ENCODE peak calls at places on chromosomes 12 and 14, in seven cellular contexts. O is neuronal stem cell, F is small intestine, P is A549, R is HCT116, J is SK-N-SH, Z is uterus. H is an unnamed sample. For H3K4me1 and H3K9me3, the result is how much of the 10 kb centered on the place peaks cover.

GRCh38 chr12:112677050-112677765 is 114.3 kb upstream of the RPH3A start:
- DNase-seq in R (no peak), J (no peak), O (no peak), Z (no peak), P (no peak), F (no peak), H (no peak)

GRCh38 chr12:102388469-102388868 is 91.9 kb downstream of the IGF1 start:
- DNase-seq in R (no peak), P (no peak), J (no peak), Z (no peak), F (no peak), O (no peak), H (no peak)

GRCh38 chr14:104109121-104109541 is 23.6 kb downstream of the ASPG start:
- DNase-seq in R (no peak), Z (peak), O (no peak), F (no peak), P (no peak), J (peak), H (no peak)

GRCh38 chr14:51248041-51248987 is 8.3 kb downstream of the TMX1 start:
- DNase-seq in P (no peak), R (no peak), F (peak), O (no peak), Z (no peak), J (no peak), H (no peak)

GRCh38 chr14:54667764-54668163 is 100.8 kb downstream of the SAMD4A start:
- DNase-seq in F (no peak), P (no peak), J (no peak), O (no peak), Z (no peak), R (no peak), H (peak)

GRCh38 chr12:109513977-109514376 is 36.5 kb downstream of the UBE3B start:
- DNase-seq in R (no peak), Z (no peak), J (no peak), O (no peak), P (no peak), F (no peak), H (no peak)

GRCh38 chr12:6550294-6551062 is 5.4 kb downstream of the IFFO1 start:
- DNase-seq in R (no peak), O (no peak), F (no peak), Z (no peak), J (no peak), P (no peak), H (no peak)

GRCh38 chr14:23566782-23567185 is 807 bp downstream of the AP1G2 start:
- DNase-seq in O (no peak), Z (no peak), R (no peak), F (no peak), J (peak), P (peak), H (no peak)

GRCh38 chr12:19945559-19946485 is 422.5 kb upstream of the PDE3A start:
- DNase-seq in O (no peak), F (no peak), R (no peak), P (peak), Z (no peak), J (peak), H (peak)

GRCh38 chr14:68563256-68564131 is 229.4 kb downstream of the ZFP36L1 start:
- DNase-seq in Z (peak), O (no peak), R (no peak), F (no peak), J (no peak), P (no peak), H (peak)

GRCh38 chr14:102138535-102138934 is 1.2 kb upstream of the WDR20 start:
- DNase-seq in R (no peak), Z (no peak), J (no peak), F (no peak), P (no peak), O (no peak), H (no peak)

GRCh38 chr12:53781218-53781801 is 29.5 kb upstream of the CISTR start:
- DNase-seq in J (no peak), R (no peak), F (no peak), P (no peak), O (no peak), Z (no peak), H (no peak)

GRCh38 chr14:52318829-52319604 is 4.9 kb downstream of the PTGER2 start:
- DNase-seq in O (no peak), F (no peak), Z (no peak), R (no peak), J (peak), P (no peak), H (no peak)

GRCh38 chr12:69231479-69231878 is 7.9 kb upstream of the CPSF6 start:
- DNase-seq in O (no peak), R (no peak), Z (no peak), P (no peak), J (no peak), F (no peak), H (no peak)

GRCh38 chr12:30026621-30027234 is 243.0 kb upstream of the TMTC1 start:
- DNase-seq in Z (no peak), P (no peak), O (no peak), R (no peak), J (no peak), F (no peak), H (peak)

GRCh38 chr14:104214411-104214810 is 76.0 kb downstream of the KIF26A start:
- DNase-seq in J (no peak), F (peak), O (no peak), P (no peak), R (no peak), Z (no peak), H (no peak)

GRCh38 chr14:99728981-99729451 is 44.9 kb downstream of the CYP46A1 start:
- DNase-seq in R (no peak), J (no peak), P (no peak), Z (no peak), F (no peak), O (no peak), H (no peak)

GRCh38 chr12:108566452-108566851 is 4.1 kb downstream of the ISCU start:
- DNase-seq in O (no peak), J (no peak), P (no peak), Z (no peak), R (no peak), F (no peak), H (no peak)

GRCh38 chr14:68649461-68650189 is 143.2 kb downstream of the ZFP36L1 start:
- DNase-seq in Z (no peak), F (no peak), O (no peak), R (no peak), P (no peak), J (no peak), H (no peak)

GRCh38 chr14:53304726-53305381 is 151.7 kb upstream of the DDHD1 start:
- DNase-seq in P (no peak), R (no peak), O (no peak), Z (no peak), J (no peak), F (no peak), H (peak)

GRCh38 chr14:100213956-100214767 is 24.8 kb upstream of the YY1 start:
- DNase-seq in O (peak), R (peak), F (peak), Z (peak), J (peak), P (peak), H (peak)

GRCh38 chr12:66065623-66066022 is 64.9 kb downstream of the LLPH start:
- DNase-seq in Z (no peak), P (no peak), J (no peak), F (no peak), O (no peak), R (no peak), H (peak)

GRCh38 chr12:53223391-53224267 is 8.4 kb downstream of the RARG start:
- DNase-seq in J (peak), R (no peak), Z (no peak), F (no peak), P (no peak), O (no peak), H (peak)

DNA sequence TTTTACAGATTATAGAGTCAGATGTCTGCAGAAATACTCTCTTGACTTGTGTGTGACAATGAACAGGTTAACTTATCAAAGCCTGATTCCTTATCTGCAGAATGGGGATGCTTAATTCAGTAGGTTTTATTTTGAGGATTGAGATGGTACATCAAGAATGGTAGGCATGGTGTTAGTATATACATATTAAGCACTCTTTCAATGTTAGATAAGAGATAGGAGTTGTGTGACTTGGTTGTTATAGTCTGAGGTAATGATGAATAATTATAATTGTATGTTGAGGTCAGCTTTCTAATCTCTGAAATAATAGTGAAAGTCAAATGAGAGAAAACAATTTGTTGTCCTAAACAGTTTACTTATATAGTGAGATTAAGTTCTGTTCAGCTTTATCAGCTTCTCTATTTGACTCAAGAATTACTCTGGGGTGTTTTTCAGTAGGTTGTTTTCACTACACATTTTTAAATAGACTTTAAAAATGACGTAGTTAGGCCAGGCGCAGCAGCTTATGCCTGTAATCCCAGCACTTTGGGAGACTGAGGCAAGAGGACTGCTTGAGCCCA is 11.9 kb downstream of the PALS1 start:
- DNase-seq in J (no peak), P (no peak), Z (no peak), O (no peak), F (peak), R (no peak), H (no peak)
- H3K4me1 ChIP-seq in J (under half), P (under half), Z (under half), O (under half), F (under half), R (under half), H (under half)

DNA sequence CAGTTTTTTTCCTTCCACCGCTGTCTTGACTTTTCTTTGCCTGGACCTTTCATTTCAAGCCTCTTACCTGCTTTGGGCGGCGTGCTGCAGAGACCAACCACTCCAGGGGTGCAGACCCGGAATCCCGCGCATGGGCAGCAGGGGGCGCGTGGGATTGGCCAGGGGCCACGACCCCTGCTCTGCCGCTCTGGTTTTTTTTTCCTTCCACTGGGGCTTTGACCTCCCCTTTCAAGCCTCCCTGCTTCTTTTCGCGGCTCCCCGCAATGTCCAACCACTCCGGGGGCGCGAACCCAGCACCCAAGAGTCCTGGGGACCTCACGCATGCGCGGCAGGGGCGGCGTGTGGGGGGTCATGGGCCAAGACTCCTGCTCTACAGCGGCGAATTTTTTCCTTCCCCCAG is 325.1 kb downstream of the ALG10 start:
- DNase-seq in P (peak), F (no peak), O (no peak), J (peak), Z (no peak), R (no peak), H (no peak)
- H3K9me3 ChIP-seq in P (under half), F (under half), O (under half), J (under half), Z (under half), R (under half), H (under half)

DNA sequence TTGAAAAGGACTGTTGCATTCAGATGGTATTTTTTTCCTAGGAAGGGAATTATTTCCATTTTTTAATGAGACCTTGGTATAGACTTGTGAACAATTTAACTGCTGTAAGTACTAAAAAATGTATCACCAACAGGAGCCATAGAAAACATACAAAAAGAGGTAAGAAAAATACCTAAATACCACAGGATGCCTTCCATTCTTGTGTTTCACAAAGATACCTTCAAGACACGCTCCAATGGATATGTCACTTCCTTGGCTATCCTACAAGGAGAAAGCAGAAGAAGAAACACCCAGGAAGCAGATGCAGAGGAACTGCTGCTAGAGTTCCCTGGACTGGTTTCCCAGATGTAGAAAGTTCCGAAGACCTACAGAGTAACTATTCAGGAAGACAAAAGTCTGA is 54.2 kb downstream of the PTPN21 start:
- DNase-seq in R (no peak), P (no peak), J (no peak), Z (no peak), O (no peak), F (no peak), H (no peak)
- H3K4me1 ChIP-seq in R (under half), P (under half), J (under half), Z (under half), O (under half), F (under half), H (under half)

DNA sequence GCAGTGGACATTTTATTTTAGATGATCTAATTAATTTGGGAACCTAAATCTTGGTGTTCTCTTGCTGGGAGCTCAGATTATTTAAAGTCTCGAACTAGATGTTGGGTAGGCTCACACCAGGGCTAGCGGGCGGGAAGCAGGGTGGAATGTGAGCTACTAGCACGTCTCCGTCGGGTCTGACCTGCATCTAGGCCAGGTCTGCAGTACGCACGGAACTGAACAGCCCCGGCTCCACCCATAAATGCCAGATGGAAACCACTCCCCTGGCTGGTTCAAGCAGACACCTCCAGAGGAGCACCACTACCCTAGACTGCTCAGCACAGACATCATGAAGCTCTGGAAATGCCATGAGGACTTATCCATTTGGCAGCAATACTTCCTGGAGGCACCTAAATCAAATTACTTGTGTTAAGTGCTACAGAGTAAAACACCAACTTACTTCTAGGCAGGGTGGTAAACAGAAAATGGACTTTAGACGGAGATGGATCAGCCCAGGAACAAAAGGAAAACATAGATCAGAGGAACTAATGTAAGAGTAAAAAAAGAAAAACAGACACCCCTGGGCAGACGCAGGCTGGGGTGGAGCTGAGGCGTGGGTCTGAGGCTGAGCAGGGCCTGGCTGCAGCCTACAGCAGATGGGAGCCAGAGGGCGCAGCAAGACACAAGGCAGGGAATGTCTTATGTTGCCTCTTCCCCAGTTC is 10.2 kb downstream of the ZNF605 start:
- DNase-seq in F (no peak), P (no peak), J (no peak), Z (no peak), R (no peak), O (no peak), H (no peak)
- H3K9me3 ChIP-seq in F (under half), P (half or more), J (under half), Z (under half), R (under half), O (half or more), H (under half)

DNA sequence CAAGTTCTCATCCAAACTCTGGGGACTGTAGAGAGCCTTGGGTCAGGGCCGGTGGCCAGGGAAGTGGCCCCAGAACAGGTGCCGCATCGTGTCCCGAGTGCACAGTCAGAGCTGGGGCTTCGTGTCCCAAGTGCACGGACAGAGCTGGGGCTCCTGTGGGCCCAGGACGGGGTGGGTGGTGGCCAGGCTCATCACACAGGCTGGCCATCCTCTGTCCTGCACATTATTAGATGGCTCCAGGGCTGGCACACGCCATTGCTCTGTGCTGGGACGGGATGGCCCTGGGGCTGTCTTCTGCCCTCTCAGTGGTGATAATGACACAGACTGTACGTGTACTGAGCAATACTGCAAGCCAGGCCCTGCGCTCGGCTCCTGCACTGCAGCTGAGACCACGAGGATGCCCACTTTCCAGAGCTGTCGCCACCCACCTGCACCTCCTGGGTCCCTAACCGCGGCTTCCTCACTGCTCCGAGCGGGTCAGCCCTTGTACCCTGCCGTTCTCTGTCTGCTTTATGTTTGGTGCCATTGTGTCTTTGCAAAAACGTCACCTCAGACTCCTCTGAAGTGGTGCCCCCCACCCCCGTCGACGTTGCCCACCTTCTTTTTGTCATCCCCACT is 1.9 kb downstream of the FBRSL1 start:
- DNase-seq in O (no peak), Z (no peak), J (no peak), P (no peak), F (no peak), R (no peak), H (no peak)
- H3K4me1 ChIP-seq in O (under half), Z (under half), J (half or more), P (under half), F (under half), R (under half), H (under half)

GRCh38 chr14:105894978-105895881 is 368.8 kb downstream of the TMEM121 start:
- DNase-seq in Z (no peak), P (no peak), J (peak), F (no peak), R (no peak), O (no peak), H (no peak)
- H3K9me3 ChIP-seq in Z (under half), P (under half), J (under half), F (under half), R (under half), O (under half), H (under half)

GRCh38 chr12:124496584-124496983 is 70.8 kb downstream of the NCOR2 start:
- DNase-seq in Z (no peak), R (no peak), P (peak), F (no peak), O (no peak), J (peak), H (no peak)

GRCh38 chr12:124494751-124495129 is 72.7 kb downstream of the NCOR2 start:
- DNase-seq in O (no peak), P (no peak), R (no peak), F (no peak), Z (no peak), J (no peak), H (no peak)

GRCh38 chr12:124493809-124494750 is 73.3 kb downstream of the NCOR2 start:
- DNase-seq in R (no peak), Z (no peak), P (no peak), F (no peak), J (no peak), O (no peak), H (no peak)

GRCh38 chr12:124497039-124497438 is 70.4 kb downstream of the NCOR2 start:
- DNase-seq in P (no peak), O (no peak), F (no peak), R (no peak), J (no peak), Z (no peak), H (no peak)

GRCh38 chr12:124495194-124495983 is 72.0 kb downstream of the NCOR2 start:
- DNase-seq in J (no peak), P (no peak), F (no peak), R (no peak), Z (no peak), O (no peak), H (no peak)
- H3K4me1 ChIP-seq in J (half or more), P (under half), F (under half), R (under half), Z (under half), O (under half), H (under half)

GRCh38 chr12:57654042-57654441 is 21.0 kb upstream of the B4GALNT1 start:
- DNase-seq in O (no peak), R (no peak), P (no peak), F (no peak), Z (no peak), J (no peak), H (no peak)

GRCh38 chr12:57661376-57661775 is 28.4 kb upstream of the B4GALNT1 start:
- DNase-seq in P (no peak), J (no peak), O (no peak), Z (no peak), R (no peak), F (no peak), H (peak)

GRCh38 chr12:57658890-57659289 is 25.9 kb upstream of the B4GALNT1 start:
- DNase-seq in R (no peak), P (no peak), F (no peak), Z (no peak), J (no peak), O (no peak), H (no peak)

GRCh38 chr12:57657744-57658143 is 24.7 kb upstream of the B4GALNT1 start:
- DNase-seq in J (no peak), O (no peak), R (no peak), Z (no peak), P (no peak), F (no peak), H (no peak)

DNA sequence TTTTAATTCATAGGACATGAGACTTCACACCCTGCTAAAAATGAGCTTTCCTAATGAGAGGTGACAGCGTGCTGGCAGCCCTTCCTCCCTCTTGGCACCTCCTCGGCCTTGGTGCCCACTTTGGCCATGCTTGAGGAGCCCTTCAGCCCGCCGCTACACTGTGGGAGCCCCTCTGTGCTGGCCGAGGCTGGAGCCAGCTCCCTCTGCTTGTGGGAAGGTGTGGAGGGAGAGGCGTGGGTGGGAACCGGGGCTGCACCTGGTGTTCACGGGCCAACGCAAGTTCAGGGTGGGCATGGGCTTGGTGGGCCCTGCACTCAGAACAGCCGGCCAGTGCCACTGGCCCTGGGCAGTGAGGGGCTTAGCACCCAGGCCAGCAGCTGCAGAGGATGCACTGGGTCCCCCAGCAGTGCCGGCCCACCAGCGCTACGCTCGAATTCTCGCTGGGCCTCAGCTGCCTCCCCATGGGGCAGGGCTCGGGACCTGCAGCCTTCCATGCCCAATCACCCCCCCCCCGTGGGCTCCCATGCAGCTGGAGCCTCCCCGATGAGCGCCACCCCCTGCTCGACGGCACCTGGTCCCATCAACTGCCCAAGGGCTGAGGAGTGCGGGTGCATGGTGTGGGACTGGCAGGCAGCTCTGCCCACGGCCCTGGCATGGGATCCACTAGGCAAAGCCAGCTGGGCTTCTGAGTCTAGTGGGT is 22.7 kb upstream of the B4GALNT1 start:
- DNase-seq in O (no peak), P (no peak), F (no peak), R (no peak), J (no peak), Z (no peak), H (no peak)
- H3K9me3 ChIP-seq in O (under half), P (under half), F (under half), R (under half), J (under half), Z (under half), H (under half)